ENCODE peak calls at places on chromosome 1, in eight cellular contexts. O is left ventricle myocardium inferior, D is endodermal cell, J is fibroblast of lung, X is heart right ventricle, Y is IMR-90, W is breast epithelium, H is stomach. A is an unnamed sample.

GRCh38 chr1:30185809-30186208 is 537.6 kb downstream of the MATN1 start:
- DNase-seq in O (no peak), D (peak; percentile 44), J (no peak), X (no peak), Y (no peak), W (no peak), H (no peak), A (no peak)

GRCh38 chr1:208544794-208545193 is 300.6 kb upstream of the PLXNA2 start:
- DNase-seq in O (no peak), D (no peak), J (no peak), X (no peak), Y (no peak), W (no peak), H (no peak), A (no peak)

GRCh38 chr1:66244429-66244828 is 289.5 kb upstream of the SGIP1 start:
- DNase-seq in O (no peak), D (no peak), J (no peak), X (no peak), Y (no peak), W (no peak), H (no peak), A (no peak)

GRCh38 chr1:230226004-230226800 is 159.2 kb downstream of the GALNT2 start:
- DNase-seq in O (no peak), D (peak; percentile 45), J (peak; percentile 23), X (no peak), Y (no peak), W (no peak), H (no peak), A (no peak)

GRCh38 chr1:33130297-33130696 is 49.3 kb downstream of the AZIN2 start:
- DNase-seq in O (no peak), D (peak; percentile 23), J (peak; percentile 12), X (no peak), Y (peak; percentile 64), W (no peak), H (no peak), A (no peak)

GRCh38 chr1:72530646-72531045 is 248.3 kb upstream of the NEGR1 start:
- DNase-seq in O (no peak), D (no peak), J (no peak), X (no peak), Y (no peak), W (no peak), H (no peak), A (no peak)

GRCh38 chr1:99365545-99365944 is 101.3 kb downstream of the PLPPR4 start:
- DNase-seq in O (no peak), D (no peak), J (no peak), X (no peak), Y (no peak), W (no peak), H (no peak), A (no peak)

GRCh38 chr1:59331686-59332085 is 34.8 kb downstream of the FGGY start:
- DNase-seq in O (no peak), D (no peak), J (no peak), X (no peak), Y (no peak), W (no peak), H (no peak), A (no peak)

GRCh38 chr1:244970236-244970652 is 105.9 kb upstream of the HNRNPU start:
- DNase-seq in O (peak; percentile 81), D (peak; percentile 96), J (peak; percentile 79), X (peak; percentile 74), Y (peak; percentile 54), W (no peak), H (peak; percentile 71), A (no peak)

GRCh38 chr1:159869173-159869572 is 6.7 kb upstream of the VSIG8 start:
- DNase-seq in O (no peak), D (peak; percentile 60), J (peak; percentile 40), X (no peak), Y (peak; percentile 86), W (no peak), H (no peak), A (no peak)

GRCh38 chr1:234260578-234260977 is 112.7 kb upstream of the COA6 start:
- DNase-seq in O (no peak), D (no peak), J (no peak), X (no peak), Y (no peak), W (no peak), H (no peak), A (no peak)

GRCh38 chr1:209123601-209124000 is 459.9 kb upstream of the CAMK1G start:
- DNase-seq in O (no peak), D (no peak), J (no peak), X (no peak), Y (no peak), W (no peak), H (no peak), A (no peak)

GRCh38 chr1:2104621-2105427 is 54.6 kb downstream of the PRKCZ start:
- DNase-seq in O (no peak), D (peak; percentile 82), J (peak; percentile 30), X (no peak), Y (peak; percentile 30), W (no peak), H (no peak), A (no peak)

GRCh38 chr1:211281322-211282022 is 22.3 kb downstream of the RCOR3 start:
- DNase-seq in O (no peak), D (no peak), J (no peak), X (no peak), Y (peak; percentile 34), W (no peak), H (no peak), A (no peak)

GRCh38 chr1:65630855-65631254 is 161.8 kb upstream of the PDE4B start:
- DNase-seq in O (no peak), D (no peak), J (no peak), X (no peak), Y (peak; percentile 1), W (no peak), H (no peak), A (no peak)

GRCh38 chr1:56509713-56510641 is 69.4 kb downstream of the PLPP3 start:
- DNase-seq in O (peak; percentile 19), D (peak; percentile 73), J (no peak), X (no peak), Y (no peak), W (no peak), H (no peak), A (no peak)

GRCh38 chr1:100597069-100597741 is 59.3 kb downstream of the GPR88 start:
- DNase-seq in O (no peak), D (no peak), J (peak; percentile 65), X (no peak), Y (peak; percentile 90), W (no peak), H (no peak), A (no peak)

GRCh38 chr1:154151311-154151710 is 3.6 kb downstream of the NUP210L start:
- DNase-seq in O (no peak), D (no peak), J (peak; percentile 74), X (no peak), Y (peak; percentile 26), W (no peak), H (no peak), A (no peak)

GRCh38 chr1:44423706-44424546 is 18.9 kb downstream of the RNF220 start:
- DNase-seq in O (peak; percentile 47), D (no peak), J (peak; percentile 51), X (peak; percentile 77), Y (peak; percentile 35), W (peak; percentile 72), H (peak; percentile 87), A (no peak)

GRCh38 chr1:151831256-151831591 is 378 bp downstream of the RORC start:
- DNase-seq in O (no peak), D (no peak), J (no peak), X (no peak), Y (no peak), W (no peak), H (no peak), A (no peak)
- H3K27ac ChIP-seq in O (peak overlapping the region; percentile 69), D (no peak overlapping the region), J (no peak overlapping the region), X (no peak overlapping the region), Y (no peak overlapping the region), W (peak overlapping the region; percentile 91), H (peak overlapping the region; percentile 95), A (no peak overlapping the region)

DNA sequence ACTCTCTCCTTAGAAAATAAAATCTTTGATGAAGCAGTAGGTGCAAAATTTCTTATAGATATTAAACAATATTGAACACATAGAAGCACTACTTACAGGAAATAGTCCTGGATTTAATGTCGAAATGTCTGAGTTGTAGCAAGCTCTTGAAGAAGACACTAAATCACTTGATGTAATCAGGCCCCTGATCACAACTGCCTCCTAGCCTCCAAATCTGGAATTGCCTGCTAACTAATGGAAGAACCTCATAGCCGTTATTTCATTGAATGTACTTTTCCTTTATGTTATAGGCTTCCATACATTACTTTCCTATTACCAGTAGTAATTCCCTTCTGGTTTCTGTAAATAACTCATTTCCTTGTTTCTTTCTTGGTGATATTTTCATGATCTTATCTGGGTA is 675.7 kb upstream of the CHRM3 start:
- DNase-seq in O (no peak), D (peak; percentile 51), J (peak; percentile 6), X (no peak), Y (peak; percentile 8), W (no peak), H (no peak), A (no peak)
- TF ChIP-seq CTCF in O (no peak), D (peak; percentile 79), J (no peak), X (no peak), Y (peak; percentile 30), W (no peak), H (no peak), A (no peak)

GRCh38 chr1:3423245-3423829 is 31.1 kb upstream of the ARHGEF16 start:
- DNase-seq in O (peak; percentile 88), D (no peak), J (no peak), X (peak; percentile 87), Y (no peak), W (no peak), H (peak; percentile 95), A (no peak)

GRCh38 chr1:3420218-3420951 is 34.1 kb upstream of the ARHGEF16 start:
- DNase-seq in O (no peak), D (no peak), J (no peak), X (no peak), Y (no peak), W (no peak), H (no peak), A (no peak)

GRCh38 chr1:3425486-3426215 is 28.8 kb upstream of the ARHGEF16 start:
- DNase-seq in O (no peak), D (no peak), J (no peak), X (no peak), Y (no peak), W (no peak), H (no peak), A (no peak)

GRCh38 chr1:3423896-3424610 is 30.4 kb upstream of the ARHGEF16 start:
- DNase-seq in O (no peak), D (no peak), J (no peak), X (no peak), Y (no peak), W (no peak), H (no peak), A (no peak)

DNA sequence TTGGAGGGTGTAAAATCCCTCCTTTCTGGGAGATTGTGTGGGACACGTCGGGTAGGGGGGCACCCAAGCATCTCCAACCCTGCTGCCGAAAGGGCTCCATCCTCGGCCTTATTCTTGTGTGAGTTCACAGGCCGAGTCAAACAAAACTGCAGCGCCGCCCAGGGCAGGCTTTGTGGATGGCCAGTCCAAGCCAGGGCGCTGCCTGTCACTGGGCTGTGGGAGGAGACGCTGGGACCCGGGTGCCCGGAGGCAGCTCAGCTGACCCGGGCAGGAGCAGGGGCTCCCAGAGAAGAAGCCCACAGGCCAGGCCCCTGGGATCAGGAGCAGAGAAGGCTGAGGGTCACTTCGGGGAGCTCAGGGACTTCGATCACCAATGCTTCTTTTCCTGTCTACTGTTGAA is 31.8 kb upstream of the ARHGEF16 start:
- DNase-seq in O (no peak), D (no peak), J (no peak), X (no peak), Y (no peak), W (no peak), H (peak; percentile 62), A (no peak)
- H3K27me3 ChIP-seq in O (peaks cover 3% of the 10 kb centered on the region), D (no peaks in the 10 kb centered on the region), J (no peaks in the 10 kb centered on the region), X (no peaks in the 10 kb centered on the region), Y (peaks cover 9% of the 10 kb centered on the region), W (no peaks in the 10 kb centered on the region), H (peaks cover 27% of the 10 kb centered on the region), A (no peaks in the 10 kb centered on the region)

GRCh38 chr1:7485086-7485780 is 285.9 kb upstream of the VAMP3 start:
- DNase-seq in O (no peak), D (no peak), J (peak; percentile 14), X (no peak), Y (peak; percentile 23), W (no peak), H (no peak), A (no peak)
- H3K27ac ChIP-seq in O (no peak overlapping the region), D (no peak overlapping the region), J (no peak overlapping the region), X (no peak overlapping the region), Y (no peak overlapping the region), W (no peak overlapping the region), H (no peak overlapping the region), A (no peak overlapping the region)